ENCODE peak calls at places on chromosomes 5 and 9, in eight cellular contexts. Z is heart left ventricle; L is NCI-H345; Q is HTR-8/SVneo; J is stimulated activated naive CD4-positive, alpha-beta T cell treated with Interleukin-2 at 50 U/mL for 16 hours; K is ecto neural progenitor cell; F is Panc1; P is activated naive CD4-positive, alpha-beta T cell treated with anti-CD3 and anti-CD28 coated beads, Interleukin-2, amount 50 U/mL, for 16 hours. A is an unnamed sample.

GRCh38 chr5:31537856-31538255 is 5.8 kb downstream of the C5orf22 start:
- DNase-seq in P (no peak), K (no peak), L (no peak), Z (no peak), J (no peak), F (no peak), Q (no peak), A (no peak)

GRCh38 chr9:92342825-92343488 is 17.2 kb downstream of the CENPP start:
- DNase-seq in Z (no peak), J (no peak), L (no peak), F (no peak), Q (no peak), P (no peak), K (no peak), A (no peak)

GRCh38 chr5:17077447-17078233 is 139.8 kb upstream of the BASP1 start:
- DNase-seq in Z (no peak), J (no peak), Q (no peak), P (no peak), F (no peak), L (no peak), K (no peak), A (peak)

GRCh38 chr5:50667653-50668403 is 1.4 kb downstream of the PARP8 start:
- DNase-seq in K (no peak), J (peak), F (no peak), P (peak), Q (peak), Z (peak), L (peak), A (peak)

GRCh38 chr5:172373680-172374079 is 80.6 kb downstream of the SH3PXD2B start:
- DNase-seq in L (no peak), J (no peak), Q (no peak), P (no peak), F (no peak), Z (no peak), K (no peak), A (no peak)

GRCh38 chr5:91271999-91272398 is 111.1 kb downstream of the ARRDC3 start:
- DNase-seq in J (no peak), K (no peak), L (no peak), Q (no peak), P (no peak), F (no peak), Z (no peak), A (no peak)

GRCh38 chr9:119273325-119273904 is 95.8 kb downstream of the BRINP1 start:
- DNase-seq in Q (no peak), L (no peak), Z (no peak), P (no peak), F (no peak), J (no peak), K (no peak), A (no peak)

GRCh38 chr9:69696802-69697201 is 24.6 kb upstream of the APBA1 start:
- DNase-seq in K (no peak), J (no peak), L (no peak), F (no peak), Z (no peak), Q (no peak), P (no peak), A (no peak)

GRCh38 chr5:130425405-130425804 is 521.1 kb downstream of the CHSY3 start:
- DNase-seq in J (no peak), L (no peak), K (no peak), F (no peak), Z (no peak), P (no peak), Q (no peak), A (no peak)